ENCODE peak calls at places on chromosomes 1 and 21, in five cellular contexts. P, I, U, K and W are unnamed samples.

GRCh38 chr1:221439734-221440436 is 302.0 kb downstream of the DUSP10 start:
- DNase-seq in P (no peak), K (peak), I (no peak), U (no peak), W (no peak)

GRCh38 chr1:30263405-30263804 is 460.0 kb downstream of the MATN1 start:
- DNase-seq in I (no peak), U (no peak), K (no peak), P (no peak), W (no peak)

GRCh38 chr1:168932539-168932938 is 174.0 kb upstream of the ATP1B1 start:
- DNase-seq in K (no peak), P (no peak), I (no peak), U (no peak), W (no peak)

GRCh38 chr1:114043548-114043947 is 64.3 kb downstream of the OLFML3 start:
- DNase-seq in U (no peak), P (no peak), I (no peak), K (no peak), W (no peak)

GRCh38 chr1:26786437-26787380 is 1.0 kb upstream of the PIGV start:
- DNase-seq in U (peak), K (peak), P (no peak), I (peak), W (peak)

GRCh38 chr1:98288494-98288893 is 367.7 kb upstream of the DPYD start:
- DNase-seq in I (no peak), K (no peak), P (no peak), U (no peak), W (no peak)

GRCh38 chr21:15408089-15408488 is 321.7 kb upstream of the USP25 start:
- DNase-seq in U (no peak), K (no peak), P (no peak), I (no peak), W (no peak)

GRCh38 chr1:109910963-109911798 is 532 bp downstream of the CSF1 start:
- DNase-seq in P (no peak), I (no peak), K (no peak), U (no peak), W (peak)

GRCh38 chr1:212466913-212467650 is 34.4 kb downstream of the NENF start:
- DNase-seq in P (no peak), I (no peak), U (no peak), K (peak), W (no peak)

GRCh38 chr1:50620680-50621329 is 197.6 kb upstream of the DMRTA2 start:
- DNase-seq in I (no peak), P (no peak), K (peak), U (no peak), W (no peak)

GRCh38 chr1:238186887-238187574 is 296.3 kb upstream of the ZP4 start:
- DNase-seq in K (no peak), U (no peak), P (no peak), I (no peak), W (no peak)

GRCh38 chr1:56978819-56979218 is 13.0 kb upstream of the C8B start:
- DNase-seq in U (no peak), K (no peak), I (no peak), P (no peak), W (no peak)

GRCh38 chr1:6028042-6028895 is 17.4 kb upstream of the KCNAB2 start:
- DNase-seq in K (no peak), I (no peak), U (peak), P (peak), W (peak)

GRCh38 chr1:56626546-56626945 is 18.6 kb upstream of the PRKAA2 start:
- DNase-seq in P (no peak), I (no peak), U (no peak), K (no peak), W (no peak)

GRCh38 chr1:45954401-45954847 is 151.0 kb downstream of the MAST2 start:
- DNase-seq in U (peak), K (peak), I (no peak), P (no peak), W (no peak)

GRCh38 chr21:37463083-37463780 is 96.7 kb downstream of the DYRK1A start:
- DNase-seq in K (peak), I (no peak), U (no peak), P (no peak), W (no peak)

GRCh38 chr1:202964755-202965440 is 2.2 kb downstream of the CYB5R1 start:
- DNase-seq in P (no peak), U (no peak), I (no peak), K (no peak), W (no peak)

GRCh38 chr1:111448482-111448917 is 556 bp downstream of the WDR77 start:
- DNase-seq in P (no peak), I (no peak), U (no peak), K (peak), W (no peak)

GRCh38 chr1:55216078-55216477 is 914 bp upstream of the USP24 start:
- DNase-seq in I (no peak), K (no peak), U (no peak), P (no peak), W (no peak)

GRCh38 chr21:43993420-43993934 is 18.6 kb upstream of the TRAPPC10 start:
- DNase-seq in K (no peak), I (no peak), P (no peak), U (no peak), W (no peak)

GRCh38 chr1:58932820-58933598 is 149.2 kb upstream of the JUN start:
- DNase-seq in P (no peak), I (no peak), U (no peak), K (peak), W (no peak)

GRCh38 chr21:46323227-46323709 is 402 bp downstream of the C21orf58 start:
- DNase-seq in P (peak), U (no peak), K (peak), I (no peak), W (no peak)
- H3K27ac ChIP-seq in P (peak), U (peak), K (peak), I (no peak), W (peak)

GRCh38 chr1:157161901-157162300 is 23.7 kb upstream of the ETV3 start:
- DNase-seq in U (no peak), K (no peak), P (no peak), I (no peak), W (no peak)

GRCh38 chr1:157166581-157166980 is 28.4 kb upstream of the ETV3 start:
- DNase-seq in I (no peak), P (no peak), U (no peak), K (no peak), W (no peak)

GRCh38 chr1:157162345-157162744 is 24.1 kb upstream of the ETV3 start:
- DNase-seq in U (no peak), I (no peak), K (peak), P (no peak), W (no peak)

GRCh38 chr1:157167437-157167836 is 29.2 kb upstream of the ETV3 start:
- DNase-seq in U (no peak), P (no peak), I (no peak), K (no peak), W (no peak)

DNA sequence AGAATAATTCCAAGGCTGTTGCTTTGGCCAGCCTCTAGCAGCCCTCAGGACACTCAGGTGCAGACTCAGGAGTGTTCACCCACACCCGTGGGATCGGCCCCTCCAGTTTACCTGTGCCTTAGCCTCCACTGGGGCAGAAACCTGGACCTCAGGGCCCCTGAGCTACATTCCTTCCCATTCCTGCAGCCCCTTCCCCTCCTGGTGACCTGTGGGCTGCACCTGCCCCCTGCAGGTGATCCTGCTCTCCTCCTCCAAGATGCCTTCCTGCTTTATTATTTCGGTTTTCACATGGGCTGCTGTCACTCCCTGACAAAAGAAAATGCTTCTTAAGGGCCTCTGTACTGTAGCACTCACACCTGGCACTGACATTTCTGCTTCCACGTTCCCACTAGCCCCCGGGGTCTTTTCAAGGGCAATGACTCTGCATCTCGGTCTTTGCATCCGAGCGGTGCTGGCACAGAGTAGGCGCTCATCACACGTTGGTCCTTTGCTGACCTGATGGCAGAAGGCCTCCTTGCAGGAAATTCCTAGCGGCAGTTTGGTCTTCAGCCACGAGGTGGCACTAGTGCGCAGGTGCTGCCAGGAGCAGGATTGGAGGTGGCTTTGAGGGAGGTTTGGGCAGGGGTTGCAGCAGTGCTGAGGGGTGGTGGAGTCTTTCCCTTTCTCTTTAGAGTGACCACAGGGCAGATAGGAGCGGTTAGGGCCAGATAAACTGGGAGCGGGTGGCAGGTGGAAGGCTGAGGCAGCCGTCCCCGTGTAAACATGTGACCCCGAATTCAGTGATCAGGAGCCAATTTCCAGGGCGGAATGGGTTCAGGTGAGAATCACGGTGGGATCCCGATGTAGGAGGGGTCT is 25.3 kb upstream of the ETV3 start:
- DNase-seq in I (peak), U (peak), K (peak), P (peak), W (peak)
- TF ChIP-seq CTCF in I (peak), U (peak), K (peak), P (peak), W (peak)

DNA sequence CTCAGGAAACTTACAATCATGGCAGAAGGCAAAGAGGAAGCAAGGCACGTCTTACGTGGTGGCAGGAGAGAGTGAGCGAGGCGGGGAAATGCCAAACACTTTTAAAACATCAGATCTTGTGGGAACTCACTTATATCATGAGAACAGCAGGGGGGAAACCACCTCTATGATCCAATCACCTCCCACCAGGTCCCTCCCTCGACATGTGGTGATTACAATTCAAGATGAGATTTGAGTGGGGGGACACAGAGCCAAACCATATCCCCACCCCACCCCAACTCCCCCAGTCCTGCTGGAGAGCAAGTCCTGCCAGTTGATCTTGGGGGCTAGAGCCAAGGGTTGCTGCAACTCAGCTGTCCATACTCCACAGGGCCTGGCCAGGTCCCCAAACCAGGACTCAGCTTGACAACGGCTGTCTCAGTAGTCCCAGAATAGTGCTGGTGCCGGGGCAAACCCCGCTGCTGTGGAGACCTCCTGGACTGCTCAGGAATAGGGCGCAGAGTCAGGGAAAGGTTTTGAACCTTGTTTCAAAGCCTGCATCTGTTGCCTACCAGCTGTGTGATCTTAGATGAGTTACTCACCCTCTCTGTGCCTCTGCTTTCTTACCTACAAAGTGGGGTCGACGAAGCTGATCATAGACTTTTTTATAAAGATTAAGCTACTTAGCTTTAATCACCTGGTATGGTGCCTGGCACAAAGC is 79.5 kb downstream of the STUM start:
- DNase-seq in K (no peak), U (peak), I (no peak), P (no peak), W (no peak)
- H3K27ac ChIP-seq in K (no peak), U (no peak), I (no peak), P (no peak), W (no peak)

GRCh38 chr1:22678522-22678896 is 25.5 kb downstream of the C1QB start:
- DNase-seq in I (no peak), K (no peak), U (no peak), P (no peak), W (no peak)
- TF ChIP-seq CTCF in I (no peak), K (no peak), U (no peak), P (no peak), W (no peak)

GRCh38 chr1:151165738-151166505 is at the start of the genes LYSMD1 and SCNM1:
- DNase-seq in K (peak), I (peak), P (peak), U (peak), W (peak)

GRCh38 chr1:151164732-151165280 is 896 bp downstream of the LYSMD1 start:
- DNase-seq in P (no peak), K (no peak), I (peak), U (no peak), W (no peak)

GRCh38 chr1:151165281-151165737 is 393 bp downstream of the LYSMD1 start:
- DNase-seq in P (no peak), U (peak), I (no peak), K (peak), W (no peak)

GRCh38 chr1:151166506-151166956 is 587 bp downstream of the SCNM1 start:
- DNase-seq in K (peak), P (no peak), I (no peak), U (no peak), W (no peak)

GRCh38 chr1:151167116-151167515 is 1.2 kb downstream of the SCNM1 start:
- DNase-seq in P (no peak), K (no peak), U (no peak), I (no peak), W (no peak)
- H3K27ac ChIP-seq in P (no peak), K (peak), U (peak), I (no peak), W (no peak)

DNA sequence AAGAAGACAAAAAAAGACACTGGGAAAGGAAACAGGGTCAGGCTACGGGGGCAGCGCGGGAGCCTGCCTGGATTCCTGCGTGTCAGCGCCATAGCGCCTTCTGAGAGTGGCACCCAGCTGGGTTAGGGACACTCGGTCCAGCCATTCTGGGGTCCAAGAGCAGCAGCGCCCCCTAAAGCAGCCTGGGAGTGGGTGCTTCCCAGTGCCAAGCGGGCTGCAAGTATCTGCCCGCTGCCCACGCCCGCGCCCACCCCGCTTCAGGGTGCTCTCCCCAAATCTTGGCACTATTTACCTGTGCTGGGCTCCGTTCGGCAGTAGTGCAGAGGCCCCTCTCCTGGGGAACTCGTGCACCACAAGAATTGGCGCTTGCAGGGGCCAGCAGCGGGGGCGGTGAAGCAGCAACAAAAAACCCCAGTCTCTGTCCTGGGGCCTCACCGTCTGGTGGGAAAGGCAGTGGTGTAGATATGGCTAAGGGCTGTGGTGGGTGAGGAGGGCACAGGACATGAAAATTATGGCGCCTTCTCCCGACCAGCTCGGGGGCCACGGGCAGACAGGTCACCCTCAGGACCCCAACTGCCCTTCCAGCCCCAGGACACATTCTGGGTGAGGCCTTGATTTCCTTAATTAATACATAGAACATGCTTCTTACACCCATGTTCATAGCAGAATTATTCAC is 24.1 kb upstream of the LBR start:
- DNase-seq in K (no peak), P (no peak), U (peak), I (no peak), W (no peak)
- TF ChIP-seq CTCF in K (no peak), P (no peak), U (no peak), I (no peak), W (no peak)